ENCODE peak calls at places on chromosomes 16 and 17, in nine cellular contexts. U, A, K, O, N, R, L, X and S are unnamed samples.

GRCh38 chr17:49443862-49444261 is 29.2 kb upstream of the PHB1 start:
- DNase-seq in O (no peak), U (no peak), L (no peak), A (no peak), K (no peak), N (no peak), R (no peak), X (no peak), S (no peak)

GRCh38 chr17:9291912-9292562 is 270.7 kb downstream of the NTN1 start:
- DNase-seq in K (peak; percentile 28), U (peak; percentile 67), O (no peak), N (no peak), X (peak; percentile 86), A (no peak), L (peak; percentile 60), R (peak; percentile 32), S (peak; percentile 43)

GRCh38 chr16:79972053-79972704 is 371.6 kb upstream of the MAF start:
- DNase-seq in K (peak; percentile 25), L (no peak), A (no peak), X (no peak), U (no peak), R (no peak), N (no peak), O (no peak), S (no peak)

GRCh38 chr17:45844695-45845375 is at the start of gene SPPL2C:
- DNase-seq in A (no peak), R (no peak), U (peak; percentile 43), N (no peak), O (no peak), K (no peak), L (no peak), X (no peak), S (no peak)

GRCh38 chr16:53216798-53217197 is 162.0 kb downstream of the CHD9 start:
- DNase-seq in O (no peak), N (no peak), L (no peak), R (no peak), A (no peak), U (no peak), K (no peak), X (no peak), S (no peak)

GRCh38 chr17:62925267-62925836 is 40.7 kb upstream of the TANC2 start:
- DNase-seq in U (no peak), L (no peak), X (no peak), O (no peak), K (no peak), N (no peak), A (no peak), R (no peak), S (no peak)

GRCh38 chr16:30786936-30787612 is at the start of gene ZNF629:
- DNase-seq in K (peak; percentile 62), O (peak; percentile 57), R (peak; percentile 76), U (peak; percentile 97), X (peak; percentile 89), A (peak; percentile 54), L (peak; percentile 77), N (no peak), S (peak; percentile 44)

GRCh38 chr17:39863244-39863917 is 731 bp downstream of the IKZF3 start:
- DNase-seq in L (no peak), N (no peak), O (no peak), X (no peak), A (no peak), R (no peak), K (no peak), U (no peak), S (no peak)

GRCh38 chr16:2753523-2754020 is 1.1 kb downstream of the SRRM2 start:
- DNase-seq in O (no peak), X (no peak), R (no peak), K (no peak), A (no peak), N (no peak), L (no peak), U (no peak), S (no peak)

GRCh38 chr17:41772586-41773189 is 13.8 kb downstream of the JUP start:
- DNase-seq in X (no peak), O (no peak), L (no peak), N (no peak), R (no peak), U (no peak), A (no peak), K (no peak), S (no peak)

GRCh38 chr17:41773190-41773588 is 13.3 kb downstream of the JUP start:
- DNase-seq in A (peak; percentile 82), N (no peak), L (peak; percentile 89), O (no peak), X (peak; percentile 81), U (peak; percentile 71), K (peak; percentile 62), R (peak; percentile 92), S (no peak)

GRCh38 chr17:41772218-41772585 is 14.3 kb downstream of the JUP start:
- DNase-seq in X (peak; percentile 84), L (no peak), A (peak; percentile 76), R (peak; percentile 86), N (no peak), O (no peak), U (no peak), K (no peak), S (no peak)

GRCh38 chr17:41775394-41776226 is 10.9 kb downstream of the JUP start:
- DNase-seq in O (no peak), U (no peak), L (no peak), A (no peak), X (no peak), K (peak; percentile 84), N (no peak), R (no peak), S (peak; percentile 63)

DNA sequence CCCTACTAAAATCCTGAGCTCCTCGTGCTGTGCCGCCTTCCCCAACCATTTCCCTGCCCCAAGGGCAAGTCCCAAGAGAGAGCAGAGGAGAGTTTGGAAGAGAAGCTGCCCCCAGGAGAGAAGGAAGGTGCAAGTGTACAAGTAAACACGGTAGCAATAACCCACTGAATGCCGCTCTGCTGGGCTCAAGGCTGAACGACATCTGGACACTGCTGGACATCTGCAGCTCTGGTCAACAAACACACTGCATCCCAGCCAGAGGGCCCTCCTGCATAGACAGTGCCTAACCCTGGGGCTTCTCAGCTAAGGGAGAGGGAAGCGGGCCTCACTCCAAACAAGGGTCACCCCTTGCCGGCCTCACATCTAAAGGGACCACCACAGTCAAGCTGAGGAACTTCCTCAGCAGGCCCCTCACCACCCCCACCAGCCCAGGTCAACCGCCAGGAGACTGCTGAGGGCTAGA is 12.7 kb downstream of the JUP start:
- DNase-seq in X (no peak), O (no peak), U (no peak), N (no peak), L (no peak), K (no peak), R (no peak), A (no peak), S (no peak)
- H3K4me1 ChIP-seq in X (peaks cover 11% of the 10 kb centered on the region), O (peaks cover 54% of the 10 kb centered on the region), U (peaks cover 12% of the 10 kb centered on the region), N (no peaks in the 10 kb centered on the region), L (peaks cover 73% of the 10 kb centered on the region), K (peaks cover 63% of the 10 kb centered on the region), R (peaks cover 65% of the 10 kb centered on the region), A (peaks cover 29% of the 10 kb centered on the region), S (peaks cover 15% of the 10 kb centered on the region)

GRCh38 chr17:60510723-60511122 is 15.3 kb downstream of the APPBP2 start:
- DNase-seq in X (no peak), A (no peak), R (no peak), K (no peak), O (no peak), U (no peak), N (no peak), L (no peak), S (no peak)

GRCh38 chr17:60508384-60508980 is 17.6 kb downstream of the APPBP2 start:
- DNase-seq in U (no peak), A (no peak), L (no peak), K (no peak), R (no peak), X (no peak), N (no peak), O (no peak), S (no peak)

GRCh38 chr17:60506312-60506711 is 19.7 kb downstream of the APPBP2 start:
- DNase-seq in K (no peak), L (no peak), U (no peak), R (no peak), A (no peak), N (no peak), X (no peak), O (no peak), S (no peak)

GRCh38 chr17:60513014-60513413 is 13.0 kb downstream of the APPBP2 start:
- DNase-seq in K (no peak), L (no peak), O (no peak), R (no peak), A (no peak), X (peak; percentile 12), U (no peak), N (no peak), S (no peak)

DNA sequence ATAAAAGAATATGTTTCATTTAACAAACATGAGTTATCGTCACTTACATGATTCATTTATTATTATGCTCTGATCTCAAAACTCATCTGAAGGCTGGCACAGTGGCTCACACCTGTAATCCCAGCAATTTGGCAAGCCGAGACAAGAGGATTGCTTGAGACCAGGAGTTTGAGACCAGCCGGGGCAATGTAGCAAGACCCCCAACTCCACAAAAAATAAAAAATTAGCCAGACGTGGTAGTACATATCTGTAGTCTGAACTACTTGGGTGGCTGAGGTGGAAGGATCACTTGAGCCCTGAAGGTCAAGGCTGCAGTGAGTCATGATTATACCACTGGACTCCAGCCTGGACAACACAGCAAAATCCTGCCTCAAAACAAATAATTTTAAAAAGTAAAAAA is 16.0 kb downstream of the APPBP2 start:
- DNase-seq in O (no peak), R (no peak), N (no peak), L (no peak), U (no peak), K (no peak), A (no peak), X (no peak), S (no peak)
- H3K4me1 ChIP-seq in O (peaks cover 35% of the 10 kb centered on the region), R (peaks cover 35% of the 10 kb centered on the region), N (no peaks in the 10 kb centered on the region), L (peaks cover 26% of the 10 kb centered on the region), U (peaks cover 9% of the 10 kb centered on the region), K (peaks cover 24% of the 10 kb centered on the region), A (no peaks in the 10 kb centered on the region), X (no peaks in the 10 kb centered on the region), S (no peaks in the 10 kb centered on the region)

GRCh38 chr16:66512589-66513404 is 37.1 kb downstream of the TK2 start:
- DNase-seq in K (no peak), U (no peak), L (no peak), N (no peak), A (no peak), X (no peak), R (no peak), O (no peak), S (no peak)
- H3K4me1 ChIP-seq in K (peaks cover 33% of the 10 kb centered on the region), U (peaks cover 42% of the 10 kb centered on the region), L (peaks cover 87% of the 10 kb centered on the region), N (peaks cover 34% of the 10 kb centered on the region), A (peaks cover 30% of the 10 kb centered on the region), X (no peaks in the 10 kb centered on the region), R (peaks cover 87% of the 10 kb centered on the region), O (peaks cover 95% of the 10 kb centered on the region), S (peaks cover 7% of the 10 kb centered on the region)

DNA sequence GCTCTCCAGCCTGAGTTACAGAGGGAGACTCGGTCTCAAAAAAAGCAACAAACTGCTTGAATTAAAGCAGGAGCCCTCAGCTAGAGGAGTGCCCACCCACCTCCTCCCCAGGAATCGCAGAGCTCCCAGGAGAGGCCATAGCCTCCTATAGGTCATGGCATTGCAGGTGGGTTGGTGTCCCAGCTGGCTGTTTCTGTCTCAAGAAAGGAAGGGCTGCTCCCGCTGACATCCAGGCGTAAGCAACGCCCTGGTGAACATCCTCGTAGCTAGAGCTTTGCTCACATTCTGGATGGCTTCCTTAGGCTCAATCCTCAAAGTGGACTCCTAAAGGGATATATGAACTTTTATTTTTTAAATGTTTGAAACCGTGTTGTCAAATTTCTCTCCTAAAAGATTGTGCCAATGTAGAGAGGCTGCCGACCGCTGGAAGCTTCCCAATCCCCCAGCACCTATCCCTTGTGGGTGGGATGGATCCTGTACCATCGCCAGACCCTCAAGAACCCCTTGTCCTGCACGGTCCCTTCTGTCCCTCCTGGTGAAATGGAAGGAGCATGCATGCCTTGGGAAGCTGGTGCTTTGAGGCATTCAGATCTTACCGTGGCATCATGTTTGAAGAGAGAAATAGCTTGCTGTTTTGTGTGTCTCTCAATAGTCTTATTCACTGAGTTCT is 5.9 kb downstream of the NLRC5 start:
- DNase-seq in L (no peak), N (no peak), R (no peak), U (no peak), O (no peak), X (no peak), A (no peak), K (no peak), S (no peak)
- H3K4me1 ChIP-seq in L (peaks cover 4% of the 10 kb centered on the region), N (peaks cover 79% of the 10 kb centered on the region), R (peaks cover 6% of the 10 kb centered on the region), U (peaks cover 9% of the 10 kb centered on the region), O (peaks cover 20% of the 10 kb centered on the region), X (no peaks in the 10 kb centered on the region), A (no peaks in the 10 kb centered on the region), K (peaks cover 4% of the 10 kb centered on the region), S (peaks cover 8% of the 10 kb centered on the region)